ENCODE peak calls at places on chromosomes 7 and 10, in eight cellular contexts. One of them, this sample, is unnamed.

GRCh38 chr10:59129867-59130266 is 46.6 kb upstream of the PHYHIPL start:
- DNase-seq in RWPE1: no peak
- DNase-seq in BJ: no peak
- DNase-seq in mucosa of descending colon: no peak
- DNase-seq in CD4-positive, alpha-beta T cell: no peak
- DNase-seq in Caco-2: no peak
- DNase-seq in A549: no peak
- DNase-seq in fibroblast of the aortic adventitia: no peak
- DNase-seq in this sample: no peak

GRCh38 chr7:131544449-131545425 is 11.7 kb downstream of the PODXL start:
- DNase-seq in RWPE1: no peak
- DNase-seq in BJ: no peak
- DNase-seq in mucosa of descending colon: no peak
- DNase-seq in CD4-positive, alpha-beta T cell: no peak
- DNase-seq in Caco-2: no peak
- DNase-seq in A549: no peak
- DNase-seq in fibroblast of the aortic adventitia: peak; percentile 40
- DNase-seq in this sample: peak; percentile 44

GRCh38 chr7:75905785-75906604 is 9.0 kb upstream of the POR start:
- DNase-seq in RWPE1: peak; percentile 49
- DNase-seq in BJ: no peak
- DNase-seq in mucosa of descending colon: peak; percentile 46
- DNase-seq in CD4-positive, alpha-beta T cell: no peak
- DNase-seq in Caco-2: peak; percentile 86
- DNase-seq in A549: peak; percentile 47
- DNase-seq in fibroblast of the aortic adventitia: peak; percentile 73
- DNase-seq in this sample: peak; percentile 10

GRCh38 chr7:114255404-114255841 is 159.2 kb upstream of the FOXP2 start:
- DNase-seq in RWPE1: no peak
- DNase-seq in BJ: no peak
- DNase-seq in mucosa of descending colon: peak; percentile 79
- DNase-seq in CD4-positive, alpha-beta T cell: no peak
- DNase-seq in Caco-2: no peak
- DNase-seq in A549: no peak
- DNase-seq in fibroblast of the aortic adventitia: no peak
- DNase-seq in this sample: no peak

GRCh38 chr10:61944445-61945123 is 43.1 kb downstream of the ARID5B start:
- DNase-seq in RWPE1: no peak
- DNase-seq in BJ: no peak
- DNase-seq in mucosa of descending colon: no peak
- DNase-seq in CD4-positive, alpha-beta T cell: no peak
- DNase-seq in Caco-2: no peak
- DNase-seq in A549: no peak
- DNase-seq in fibroblast of the aortic adventitia: no peak
- DNase-seq in this sample: no peak

GRCh38 chr10:74962517-74962916 is 136.1 kb downstream of the KAT6B start:
- DNase-seq in RWPE1: no peak
- DNase-seq in BJ: no peak
- DNase-seq in mucosa of descending colon: no peak
- DNase-seq in CD4-positive, alpha-beta T cell: no peak
- DNase-seq in Caco-2: no peak
- DNase-seq in A549: no peak
- DNase-seq in fibroblast of the aortic adventitia: no peak
- DNase-seq in this sample: no peak

GRCh38 chr10:130425169-130425568 is 289.0 kb downstream of the GLRX3 start:
- DNase-seq in RWPE1: no peak
- DNase-seq in BJ: no peak
- DNase-seq in mucosa of descending colon: no peak
- DNase-seq in CD4-positive, alpha-beta T cell: no peak
- DNase-seq in Caco-2: no peak
- DNase-seq in A549: no peak
- DNase-seq in fibroblast of the aortic adventitia: no peak
- DNase-seq in this sample: no peak

GRCh38 chr7:1868400-1869165 is 198.5 kb downstream of the ELFN1 start:
- DNase-seq in RWPE1: no peak
- DNase-seq in BJ: no peak
- DNase-seq in mucosa of descending colon: no peak
- DNase-seq in CD4-positive, alpha-beta T cell: no peak
- DNase-seq in Caco-2: no peak
- DNase-seq in A549: no peak
- DNase-seq in fibroblast of the aortic adventitia: no peak
- DNase-seq in this sample: no peak

GRCh38 chr7:12409097-12409711 is 5.5 kb upstream of the VWDE start:
- DNase-seq in RWPE1: no peak
- DNase-seq in BJ: no peak
- DNase-seq in mucosa of descending colon: no peak
- DNase-seq in CD4-positive, alpha-beta T cell: no peak
- DNase-seq in Caco-2: no peak
- DNase-seq in A549: no peak
- DNase-seq in fibroblast of the aortic adventitia: no peak
- DNase-seq in this sample: no peak

GRCh38 chr10:23370106-23370505 is 25.5 kb upstream of the C10orf67 start:
- DNase-seq in RWPE1: no peak
- DNase-seq in BJ: no peak
- DNase-seq in mucosa of descending colon: no peak
- DNase-seq in CD4-positive, alpha-beta T cell: no peak
- DNase-seq in Caco-2: no peak
- DNase-seq in A549: no peak
- DNase-seq in fibroblast of the aortic adventitia: no peak
- DNase-seq in this sample: no peak

GRCh38 chr7:42071372-42072261 is 165.4 kb downstream of the GLI3 start:
- DNase-seq in RWPE1: peak; percentile 33
- DNase-seq in BJ: no peak
- DNase-seq in mucosa of descending colon: no peak
- DNase-seq in CD4-positive, alpha-beta T cell: no peak
- DNase-seq in Caco-2: no peak
- DNase-seq in A549: no peak
- DNase-seq in fibroblast of the aortic adventitia: peak; percentile 86
- DNase-seq in this sample: no peak

GRCh38 chr7:2965745-2966270 is 77.9 kb downstream of the CARD11 start:
- DNase-seq in RWPE1: no peak
- DNase-seq in BJ: no peak
- DNase-seq in mucosa of descending colon: no peak
- DNase-seq in CD4-positive, alpha-beta T cell: no peak
- DNase-seq in Caco-2: peak; percentile 0
- DNase-seq in A549: no peak
- DNase-seq in fibroblast of the aortic adventitia: no peak
- DNase-seq in this sample: no peak

GRCh38 chr7:154973381-154973780 is 29.5 kb downstream of the PAXIP1 start:
- DNase-seq in RWPE1: no peak
- DNase-seq in BJ: no peak
- DNase-seq in mucosa of descending colon: no peak
- DNase-seq in CD4-positive, alpha-beta T cell: no peak
- DNase-seq in Caco-2: no peak
- DNase-seq in A549: no peak
- DNase-seq in fibroblast of the aortic adventitia: no peak
- DNase-seq in this sample: no peak

GRCh38 chr7:54823776-54824175 is 64.8 kb upstream of the SEC61G start:
- DNase-seq in RWPE1: no peak
- DNase-seq in BJ: no peak
- DNase-seq in mucosa of descending colon: no peak
- DNase-seq in CD4-positive, alpha-beta T cell: no peak
- DNase-seq in Caco-2: no peak
- DNase-seq in A549: no peak
- DNase-seq in fibroblast of the aortic adventitia: no peak
- DNase-seq in this sample: no peak

GRCh38 chr10:88892223-88892967 is 12.3 kb downstream of the STAMBPL1 start:
- DNase-seq in RWPE1: no peak
- DNase-seq in BJ: no peak
- DNase-seq in mucosa of descending colon: no peak
- DNase-seq in CD4-positive, alpha-beta T cell: no peak
- DNase-seq in Caco-2: no peak
- DNase-seq in A549: no peak
- DNase-seq in fibroblast of the aortic adventitia: peak; percentile 62
- DNase-seq in this sample: no peak

GRCh38 chr10:21687197-21687993 is 153.4 kb downstream of the MLLT10 start:
- DNase-seq in RWPE1: no peak
- DNase-seq in BJ: no peak
- DNase-seq in mucosa of descending colon: no peak
- DNase-seq in CD4-positive, alpha-beta T cell: no peak
- DNase-seq in Caco-2: no peak
- DNase-seq in A549: no peak
- DNase-seq in fibroblast of the aortic adventitia: peak; percentile 70
- DNase-seq in this sample: no peak

GRCh38 chr10:21927601-21928000 is 75.9 kb downstream of the DNAJC1 start:
- DNase-seq in RWPE1: no peak
- DNase-seq in BJ: no peak
- DNase-seq in mucosa of descending colon: no peak
- DNase-seq in CD4-positive, alpha-beta T cell: no peak
- DNase-seq in Caco-2: no peak
- DNase-seq in A549: no peak
- DNase-seq in fibroblast of the aortic adventitia: peak; percentile 65
- DNase-seq in this sample: no peak

GRCh38 chr7:100157334-100158228 is 942 bp downstream of the TRAPPC14 start:
- DNase-seq in RWPE1: peak; percentile 89
- DNase-seq in BJ: no peak
- DNase-seq in mucosa of descending colon: peak; percentile 54
- DNase-seq in CD4-positive, alpha-beta T cell: no peak
- DNase-seq in Caco-2: peak; percentile 82
- DNase-seq in A549: no peak
- DNase-seq in fibroblast of the aortic adventitia: peak; percentile 43
- DNase-seq in this sample: peak; percentile 39
- TF ChIP-seq CTCF in RWPE1: no peak
- TF ChIP-seq CTCF in BJ: peak; percentile 21
- TF ChIP-seq CTCF in mucosa of descending colon: no peak
- TF ChIP-seq CTCF in CD4-positive, alpha-beta T cell: no peak
- TF ChIP-seq CTCF in Caco-2: no peak
- TF ChIP-seq CTCF in A549: no peak
- TF ChIP-seq CTCF in fibroblast of the aortic adventitia: peak; percentile 40
- TF ChIP-seq CTCF in this sample: no peak

DNA sequence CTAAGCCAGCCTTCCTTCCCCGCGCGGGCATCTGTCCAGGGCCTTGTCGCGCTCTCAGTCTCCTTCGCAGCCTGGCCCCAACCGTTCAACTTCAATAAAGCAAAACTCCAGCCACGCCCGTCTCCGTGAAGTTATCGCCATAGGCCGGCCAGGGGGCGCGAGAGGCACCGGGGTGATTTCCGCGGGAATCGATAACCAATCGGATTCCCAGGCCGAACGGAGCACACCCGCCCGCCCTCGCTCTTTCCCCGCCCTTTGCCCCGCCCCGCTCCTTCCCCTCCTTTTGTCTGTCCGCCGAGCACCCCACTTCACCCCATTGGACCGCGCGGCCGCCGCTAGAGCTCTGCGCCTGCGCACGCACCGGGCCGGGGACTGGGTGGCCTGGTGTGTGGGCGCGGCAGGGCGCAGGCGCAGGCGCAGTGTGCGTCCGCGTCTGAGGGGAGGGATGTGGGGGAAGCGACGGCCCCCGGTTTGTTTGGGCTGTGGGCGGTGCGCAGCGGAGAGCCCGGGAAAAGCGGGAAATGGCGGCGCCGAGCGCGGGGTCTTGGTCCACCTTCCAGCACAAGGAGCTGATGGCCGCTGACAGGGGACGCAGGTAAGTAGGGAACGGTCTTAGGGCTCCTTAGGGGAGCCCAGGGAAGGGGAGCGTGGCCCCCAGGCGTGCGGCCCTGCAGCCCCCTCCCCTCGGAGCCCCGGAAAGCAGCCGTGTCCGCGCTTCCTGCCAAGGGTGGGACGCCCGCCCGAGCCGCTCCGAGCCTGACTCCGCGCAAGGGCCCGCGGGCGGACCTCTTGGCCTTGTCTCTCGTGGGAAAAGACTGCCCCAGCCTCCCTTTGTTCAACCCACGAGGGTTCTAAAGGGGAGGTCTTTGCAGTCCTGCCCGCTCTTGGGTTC is at the start of gene CASP2:
- DNase-seq in RWPE1: peak; percentile 99
- DNase-seq in BJ: peak; percentile 85
- DNase-seq in mucosa of descending colon: peak; percentile 99
- DNase-seq in CD4-positive, alpha-beta T cell: peak; percentile 99
- DNase-seq in Caco-2: peak; percentile 99
- DNase-seq in A549: peak; percentile 98
- DNase-seq in fibroblast of the aortic adventitia: peak; percentile 95
- DNase-seq in this sample: peak; percentile 98
- TF ChIP-seq CTCF in RWPE1: no peak
- TF ChIP-seq CTCF in BJ: peak; percentile 50
- TF ChIP-seq CTCF in mucosa of descending colon: peak; percentile 43
- TF ChIP-seq CTCF in CD4-positive, alpha-beta T cell: peak; percentile 57
- TF ChIP-seq CTCF in Caco-2: peak; percentile 53
- TF ChIP-seq CTCF in A549: peak; percentile 8
- TF ChIP-seq CTCF in fibroblast of the aortic adventitia: peak; percentile 46
- TF ChIP-seq CTCF in this sample: no peak

DNA sequence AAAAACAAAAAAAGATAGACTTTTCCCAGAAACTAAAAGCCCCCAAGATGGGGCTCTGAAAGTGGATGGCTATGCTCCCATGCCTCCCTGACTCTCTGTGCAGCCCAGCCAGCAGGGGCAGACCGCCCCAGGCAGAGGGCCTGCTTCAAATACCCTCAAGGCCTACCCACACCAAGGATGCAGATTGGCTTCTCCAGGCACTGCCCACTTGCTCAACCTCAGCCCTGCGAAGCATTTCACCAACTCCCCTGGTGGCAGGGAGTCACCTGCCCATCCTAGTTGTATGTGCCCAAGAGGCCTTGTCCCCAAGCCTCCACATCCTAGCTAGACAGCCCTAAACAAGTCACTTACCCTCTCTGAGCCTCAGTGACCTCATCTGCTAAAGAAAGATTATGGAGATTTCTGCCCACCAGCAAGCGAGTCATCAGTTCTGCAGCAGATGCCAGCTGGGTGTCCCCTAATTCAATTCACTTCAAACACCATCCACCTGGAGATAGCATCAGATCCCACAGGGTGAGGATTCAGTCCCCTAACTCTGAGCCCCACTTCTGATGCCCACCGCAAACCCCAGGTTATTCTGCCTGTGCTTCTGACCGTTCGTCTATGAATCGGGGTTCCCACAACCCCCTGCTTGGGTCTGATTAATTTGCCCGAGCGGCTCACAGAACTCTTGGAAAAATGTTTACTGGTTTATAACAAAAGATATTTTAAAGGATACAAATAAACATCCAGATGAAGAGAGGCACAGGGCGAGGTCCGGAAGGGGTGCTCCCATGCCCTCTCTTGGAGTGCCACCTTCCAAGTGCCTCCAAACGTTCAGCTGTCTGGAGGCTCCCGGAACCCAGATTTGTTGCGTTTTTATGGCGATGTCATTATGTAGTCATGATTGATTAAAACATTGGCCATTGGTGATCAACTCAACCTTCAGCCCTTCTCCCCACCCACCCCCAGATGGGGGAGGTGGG is 18.6 kb upstream of the ZMIZ1 start:
- DNase-seq in RWPE1: no peak
- DNase-seq in BJ: no peak
- DNase-seq in mucosa of descending colon: peak; percentile 42
- DNase-seq in CD4-positive, alpha-beta T cell: no peak
- DNase-seq in Caco-2: peak; percentile 13
- DNase-seq in A549: no peak
- DNase-seq in fibroblast of the aortic adventitia: peak; percentile 27
- DNase-seq in this sample: no peak
- TF ChIP-seq CTCF in RWPE1: no peak
- TF ChIP-seq CTCF in BJ: no peak
- TF ChIP-seq CTCF in mucosa of descending colon: no peak
- TF ChIP-seq CTCF in CD4-positive, alpha-beta T cell: no peak
- TF ChIP-seq CTCF in Caco-2: no peak
- TF ChIP-seq CTCF in A549: no peak
- TF ChIP-seq CTCF in fibroblast of the aortic adventitia: no peak
- TF ChIP-seq CTCF in this sample: no peak

DNA sequence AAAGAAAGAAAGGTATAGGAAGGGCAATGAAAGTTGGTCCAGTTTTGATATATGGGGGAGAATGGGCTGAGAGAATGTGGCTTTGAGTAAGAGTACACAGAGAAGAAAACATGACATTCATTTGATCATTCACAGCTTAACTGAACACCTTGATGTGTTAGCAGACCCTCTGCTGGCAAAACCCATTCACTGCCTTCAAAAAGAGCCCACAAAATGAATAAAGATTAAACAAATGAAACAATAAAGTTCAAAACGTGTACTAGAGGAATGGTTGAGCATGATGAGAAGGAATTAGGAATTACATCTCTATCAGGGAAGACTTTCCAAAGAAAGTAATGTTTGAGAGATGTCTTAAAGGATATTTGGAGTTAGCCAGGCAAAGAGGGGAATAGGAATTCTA is 2.1 kb downstream of the WEE2 start:
- DNase-seq in RWPE1: no peak
- DNase-seq in BJ: no peak
- DNase-seq in mucosa of descending colon: no peak
- DNase-seq in CD4-positive, alpha-beta T cell: no peak
- DNase-seq in Caco-2: no peak
- DNase-seq in A549: no peak
- DNase-seq in fibroblast of the aortic adventitia: no peak
- DNase-seq in this sample: no peak
- TF ChIP-seq CTCF in RWPE1: no peak
- TF ChIP-seq CTCF in BJ: no peak
- TF ChIP-seq CTCF in mucosa of descending colon: no peak
- TF ChIP-seq CTCF in CD4-positive, alpha-beta T cell: peak; percentile 25
- TF ChIP-seq CTCF in Caco-2: no peak
- TF ChIP-seq CTCF in A549: no peak
- TF ChIP-seq CTCF in fibroblast of the aortic adventitia: no peak
- TF ChIP-seq CTCF in this sample: no peak

This sample was measured in endothelial cell.